ENCODE peak calls at places on chromosomes 3 and 15, in four cellular contexts. G is hepatocyte, I is A673, P is PC-3. B is an unnamed sample. For H3K4me1, the result is how much of the 10 kb centered on the place peaks cover.

GRCh38 chr3:197692641-197693040 is 44.1 kb downstream of the RUBCN start:
- DNase-seq in G (no peak), I (peak), P (no peak), B (peak)

GRCh38 chr15:79283252-79284048 is 928 bp downstream of the ANKRD34C start:
- DNase-seq in G (peak), I (peak), P (peak), B (peak)

GRCh38 chr3:156359337-156359736 is 195.6 kb downstream of the SSR3 start:
- DNase-seq in G (no peak), I (no peak), P (no peak), B (no peak)

GRCh38 chr3:112846764-112847163 is at the start of gene CD200R1L:
- DNase-seq in G (no peak), I (no peak), P (no peak), B (no peak)

GRCh38 chr3:84108442-84108971 is 850.3 kb upstream of the CADM2 start:
- DNase-seq in G (no peak), I (peak), P (peak), B (peak)

GRCh38 chr3:72271215-72271614 is 486.3 kb upstream of the PROK2 start:
- DNase-seq in G (no peak), I (no peak), P (no peak), B (no peak)

GRCh38 chr3:176927280-176927679 is 270.0 kb downstream of the TBL1XR1 start:
- DNase-seq in G (peak), I (no peak), P (no peak), B (peak)

GRCh38 chr3:18027161-18027939 is 284.9 kb upstream of the TBC1D5 start:
- DNase-seq in G (no peak), I (no peak), P (no peak), B (no peak)

GRCh38 chr15:99502182-99502581 is 63.6 kb upstream of the MEF2A start:
- DNase-seq in G (no peak), I (no peak), P (no peak), B (no peak)

GRCh38 chr3:59549972-59550371 is 500.1 kb upstream of the CFAP20DC start:
- DNase-seq in G (no peak), I (no peak), P (no peak), B (no peak)

GRCh38 chr15:97998307-97999071 is 38.0 kb downstream of the ARRDC4 start:
- DNase-seq in G (no peak), I (peak), P (peak), B (no peak)

GRCh38 chr3:124431585-124431984 is 298.7 kb upstream of the UMPS start:
- DNase-seq in G (no peak), I (peak), P (no peak), B (no peak)

GRCh38 chr3:23590874-23591273 is 214.9 kb upstream of the UBE2E1 start:
- DNase-seq in G (no peak), I (no peak), P (no peak), B (no peak)

GRCh38 chr15:25859838-25860645 is 3.1 kb downstream of the ATP10A start:
- DNase-seq in G (no peak), I (no peak), P (peak), B (peak)

GRCh38 chr3:106025151-106025722 is 156.4 kb upstream of the CBLB start:
- DNase-seq in G (no peak), I (no peak), P (peak), B (peak)

GRCh38 chr15:62324382-62324781 is 159.3 kb upstream of the C2CD4B start:
- DNase-seq in G (no peak), I (no peak), P (no peak), B (no peak)

GRCh38 chr3:69368129-69368741 is 17.7 kb downstream of the FRMD4B start:
- DNase-seq in G (no peak), I (no peak), P (no peak), B (no peak)

GRCh38 chr15:93179072-93179471 is 90.1 kb upstream of the RGMA start:
- DNase-seq in G (peak), I (no peak), P (no peak), B (no peak)

GRCh38 chr3:67044295-67044694 is 46.2 kb downstream of the KBTBD8 start:
- DNase-seq in G (no peak), I (no peak), P (no peak), B (peak)

GRCh38 chr3:67048067-67048715 is 50.1 kb downstream of the KBTBD8 start:
- DNase-seq in G (no peak), I (peak), P (no peak), B (no peak)

GRCh38 chr3:67045711-67046465 is 47.8 kb downstream of the KBTBD8 start:
- DNase-seq in G (no peak), I (no peak), P (no peak), B (no peak)

GRCh38 chr3:67044955-67045354 is 46.8 kb downstream of the KBTBD8 start:
- DNase-seq in G (no peak), I (no peak), P (no peak), B (no peak)

DNA sequence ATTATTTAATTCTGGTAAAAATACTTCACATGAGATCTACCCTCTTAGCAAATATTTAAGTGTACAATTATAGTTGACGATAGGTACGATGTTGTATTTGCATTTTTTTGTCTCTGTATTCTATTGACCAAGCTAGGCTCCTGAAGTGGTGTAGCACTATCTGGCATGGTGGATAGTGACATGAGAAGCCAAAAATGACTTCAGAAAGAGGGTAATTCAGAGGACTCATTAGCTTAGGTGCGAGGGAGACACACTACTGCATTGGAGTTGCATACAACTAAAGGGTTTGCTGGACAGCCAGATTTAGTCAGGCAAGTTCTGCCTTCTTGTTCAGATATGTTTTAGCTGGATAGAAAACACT is 50.6 kb downstream of the KBTBD8 start:
- DNase-seq in G (no peak), I (no peak), P (no peak), B (no peak)
- H3K4me3 ChIP-seq in G (no peak), I (no peak), P (no peak), B (no peak)

DNA sequence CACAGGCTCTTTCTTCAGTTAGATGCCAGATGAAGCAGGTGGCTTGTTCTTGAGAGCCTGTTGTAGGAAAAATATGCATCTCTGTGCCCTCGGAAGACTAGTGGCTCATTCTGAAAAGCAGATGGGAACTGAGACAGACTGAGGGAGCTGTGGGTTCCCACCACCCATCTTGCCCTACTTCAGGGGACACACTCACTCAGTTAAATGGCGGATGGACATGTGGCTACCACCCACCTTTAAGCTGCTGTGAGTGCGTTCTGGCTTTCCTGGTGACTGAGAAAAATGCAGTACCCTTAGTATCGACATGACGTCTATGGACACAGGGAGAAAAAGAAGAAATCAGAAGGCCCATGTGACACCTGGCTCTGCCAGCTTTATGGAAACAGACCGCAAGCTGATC is 50.3 kb downstream of the RARB start:
- DNase-seq in G (no peak), I (no peak), P (no peak), B (no peak)
- H3K4me1 ChIP-seq in G (under half), I (under half), P (under half), B (under half)

GRCh38 chr3:169391672-169392071 is 271.8 kb downstream of the MECOM start:
- DNase-seq in G (no peak), I (no peak), P (no peak), B (no peak)
- H3K4me3 ChIP-seq in G (no peak), I (no peak), P (no peak), B (no peak)

DNA sequence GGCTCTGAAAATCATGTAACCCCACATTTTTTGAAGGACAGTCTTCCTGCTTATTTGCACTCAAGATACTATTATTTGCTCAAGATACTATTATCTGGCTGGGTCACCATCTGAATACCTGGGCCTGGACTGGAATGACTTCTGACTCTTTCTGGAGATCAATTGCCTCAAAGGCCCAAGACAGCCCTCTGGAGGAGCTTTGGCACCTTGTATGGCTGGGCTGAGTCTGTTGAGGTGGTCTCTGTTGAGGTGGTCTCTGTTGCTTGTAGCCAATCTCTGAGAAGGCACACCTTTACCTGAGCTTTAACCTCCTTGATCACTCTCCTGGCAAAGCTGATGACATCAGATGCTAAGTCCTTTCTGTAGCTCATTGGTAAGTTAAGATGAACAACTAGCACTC is 33.0 kb downstream of the SPATA12 start:
- DNase-seq in G (no peak), I (no peak), P (no peak), B (no peak)
- H3K4me1 ChIP-seq in G (under half), I (under half), P (under half), B (under half)

GRCh38 chr3:111339017-111339416 is 203.0 kb upstream of the CD96 start:
- DNase-seq in G (no peak), I (no peak), P (no peak), B (no peak)
- H3K4me3 ChIP-seq in G (no peak), I (no peak), P (no peak), B (no peak)

GRCh38 chr3:123370819-123371218 is 78.1 kb downstream of the ADCY5 start:
- DNase-seq in G (no peak), I (no peak), P (no peak), B (no peak)
- H3K4me1 ChIP-seq in G (under half), I (under half), P (under half), B (under half)

DNA sequence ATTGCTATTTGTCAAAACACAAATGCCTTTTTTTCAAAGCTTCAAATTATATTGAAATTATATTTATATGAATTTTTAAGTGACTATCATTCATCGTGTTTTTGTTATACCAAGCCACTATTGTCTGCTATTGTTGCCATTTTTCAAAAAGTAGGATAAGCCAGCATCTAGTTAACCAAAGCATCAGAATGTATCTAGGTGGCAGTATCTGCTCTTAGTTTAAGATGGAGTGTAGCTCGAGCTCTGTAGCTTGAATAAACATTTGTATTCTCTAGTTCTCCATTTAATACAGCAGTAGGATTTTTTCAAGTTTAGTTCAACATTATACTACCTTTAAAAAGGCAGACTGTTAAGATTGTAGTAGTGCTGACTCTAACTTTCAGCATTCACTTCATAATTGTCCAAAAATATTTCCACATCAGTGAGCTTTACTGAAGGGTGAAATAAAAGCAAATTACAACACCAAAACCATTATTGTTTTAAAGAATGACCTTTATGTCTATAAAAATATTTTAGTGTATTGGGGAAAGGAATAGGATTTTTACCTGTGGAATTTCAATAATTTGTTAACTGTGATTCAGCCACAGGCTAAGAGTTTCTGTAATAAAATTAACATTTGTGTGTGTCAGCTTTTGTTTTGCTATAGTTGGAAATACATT is 19.6 kb upstream of the C15orf61 start:
- DNase-seq in G (peak), I (peak), P (peak), B (peak)
- H3K4me3 ChIP-seq in G (no peak), I (no peak), P (no peak), B (peak)

GRCh38 chr15:88635343-88635742 is 3.5 kb upstream of the ISG20 start:
- DNase-seq in G (no peak), I (no peak), P (no peak), B (peak)
- H3K4me1 ChIP-seq in G (under half), I (under half), P (half or more), B (under half)

B was measured in adipocyte.